ENCODE peak calls at places on chromosomes 7 and 10, in five cellular contexts. D, J, H, S and I are unnamed samples.

GRCh38 chr7:17448479-17449423 is 150.3 kb downstream of the AHR start:
- DNase-seq in D (no peak), J (no peak), H (no peak), S (no peak), I (no peak)

GRCh38 chr10:63761243-63761642 is 240.0 kb downstream of the REEP3 start:
- DNase-seq in D (no peak), J (no peak), H (no peak), S (no peak), I (no peak)

GRCh38 chr7:2199956-2200583 is 32.7 kb downstream of the MAD1L1 start:
- DNase-seq in D (no peak), J (no peak), H (no peak), S (no peak), I (no peak)

GRCh38 chr10:105679781-105680180 is 1038.7 kb downstream of the SORCS3 start:
- DNase-seq in D (no peak), J (no peak), H (no peak), S (no peak), I (no peak)

GRCh38 chr7:94054130-94054529 is 50.0 kb upstream of the BET1 start:
- DNase-seq in D (no peak), J (no peak), H (no peak), S (no peak), I (no peak)

GRCh38 chr10:23351914-23352313 is 7.3 kb upstream of the C10orf67 start:
- DNase-seq in D (peak), J (peak), H (peak), S (no peak), I (no peak)

GRCh38 chr7:81478664-81479063 is 291.2 kb downstream of the HGF start:
- DNase-seq in D (no peak), J (no peak), H (no peak), S (no peak), I (no peak)

GRCh38 chr7:25187932-25188331 is 40.4 kb downstream of the NPVF start:
- DNase-seq in D (no peak), J (no peak), H (no peak), S (no peak), I (no peak)

GRCh38 chr7:151876899-151877777 is at the start of gene PRKAG2:
- DNase-seq in D (peak), J (peak), H (no peak), S (peak), I (no peak)

GRCh38 chr10:32000937-32001336 is 55.3 kb downstream of the KIF5B start:
- DNase-seq in D (peak), J (no peak), H (peak), S (no peak), I (no peak)

GRCh38 chr7:39073432-39073831 is 95.7 kb downstream of the POU6F2 start:
- DNase-seq in D (peak), J (no peak), H (no peak), S (peak), I (no peak)

GRCh38 chr10:119550802-119551201 is 8.3 kb upstream of the RGS10 start:
- DNase-seq in D (no peak), J (no peak), H (no peak), S (no peak), I (no peak)

GRCh38 chr7:57399251-57399940 is 50.6 kb upstream of the ZNF716 start:
- DNase-seq in D (no peak), J (no peak), H (no peak), S (no peak), I (no peak)

GRCh38 chr10:45000138-45000763 is 472 bp upstream of the ZNF22 start:
- DNase-seq in D (peak), J (no peak), H (peak), S (no peak), I (no peak)

GRCh38 chr10:45000764-45001381 is at the start of gene ZNF22:
- DNase-seq in D (peak), J (peak), H (peak), S (peak), I (no peak)

GRCh38 chr10:45004661-45005060 is 3.9 kb downstream of the ZNF22 start:
- DNase-seq in D (no peak), J (no peak), H (no peak), S (no peak), I (no peak)

GRCh38 chr10:45003432-45004000 is 2.8 kb downstream of the ZNF22 start:
- DNase-seq in D (no peak), J (no peak), H (no peak), S (no peak), I (no peak)

DNA sequence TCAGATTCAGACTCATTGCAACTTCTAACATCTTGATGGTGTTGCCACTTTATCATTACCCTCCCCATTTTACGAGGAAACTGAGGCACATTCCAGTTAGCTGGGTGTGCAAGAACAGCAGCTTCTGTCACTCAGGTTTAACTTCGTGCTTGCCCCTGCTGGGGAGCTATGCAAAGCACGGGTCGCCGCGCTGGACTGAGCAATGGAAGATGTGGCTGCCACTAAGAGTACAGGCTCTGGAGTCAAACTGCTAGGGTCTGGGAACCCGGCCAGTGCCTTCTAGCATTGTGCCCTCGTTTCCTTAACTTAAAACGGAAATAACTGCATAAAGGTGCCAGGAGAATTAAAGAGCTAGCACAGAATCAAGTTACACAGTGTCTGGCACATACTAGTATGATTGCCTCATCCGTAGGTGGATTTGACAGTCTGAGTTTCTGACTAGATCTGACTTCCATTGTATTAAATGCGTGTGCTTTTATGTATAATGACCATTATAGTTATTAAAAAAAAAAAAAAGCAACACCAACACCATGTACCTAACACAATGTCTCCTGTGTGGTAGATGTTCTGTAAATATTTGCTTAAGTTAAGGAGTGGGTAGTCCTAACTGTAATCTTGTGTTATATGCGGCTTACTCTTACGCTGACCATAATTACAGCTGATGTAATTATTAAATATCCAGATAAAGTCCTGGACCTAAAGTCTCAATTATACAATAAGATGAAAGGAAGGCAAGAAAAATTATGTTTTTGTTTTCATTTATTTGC is 842 bp downstream of the ZNF22 start:
- DNase-seq in D (peak), J (peak), H (peak), S (no peak), I (no peak)
- TF ChIP-seq CTCF in D (peak), J (no peak), H (peak), S (no peak), I (peak)

DNA sequence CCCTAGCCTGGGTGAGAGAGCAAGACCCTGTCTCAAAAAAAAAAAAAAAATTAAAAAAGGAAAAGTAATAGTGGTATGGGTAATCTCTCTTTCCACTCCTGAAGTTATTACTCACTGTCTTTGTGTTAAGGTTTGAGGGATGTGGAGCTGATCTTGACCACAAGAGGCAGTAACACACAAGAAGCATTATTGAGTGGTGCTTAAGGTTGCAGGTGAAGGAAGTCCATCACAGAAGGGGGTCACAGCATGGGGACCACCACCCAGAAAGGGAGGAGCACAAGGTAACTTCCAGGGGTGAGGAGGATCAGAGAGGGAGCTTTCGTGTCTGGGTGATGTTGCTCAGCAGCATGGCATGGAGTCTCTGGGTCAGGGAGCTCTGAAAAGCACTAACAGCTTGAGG is 100.2 kb upstream of the DNAJC1 start:
- DNase-seq in D (peak), J (peak), H (no peak), S (no peak), I (no peak)
- TF ChIP-seq CTCF in D (peak), J (peak), H (peak), S (no peak), I (peak)

GRCh38 chr10:97000487-97001182 is 168.5 kb downstream of the LCOR start:
- DNase-seq in D (no peak), J (no peak), H (no peak), S (no peak), I (no peak)
- TF ChIP-seq CTCF in D (no peak), J (no peak), H (peak), S (no peak), I (no peak)

GRCh38 chr7:26861050-26861449 is 3.3 kb downstream of the SKAP2 start:
- DNase-seq in D (no peak), J (no peak), H (no peak), S (no peak), I (no peak)

GRCh38 chr7:26858229-26858568 is 6.2 kb downstream of the SKAP2 start:
- DNase-seq in D (no peak), J (peak), H (no peak), S (no peak), I (no peak)

GRCh38 chr7:26858735-26859134 is 5.7 kb downstream of the SKAP2 start:
- DNase-seq in D (no peak), J (peak), H (no peak), S (no peak), I (no peak)

GRCh38 chr7:26859720-26860119 is 4.7 kb downstream of the SKAP2 start:
- DNase-seq in D (no peak), J (no peak), H (no peak), S (no peak), I (no peak)

DNA sequence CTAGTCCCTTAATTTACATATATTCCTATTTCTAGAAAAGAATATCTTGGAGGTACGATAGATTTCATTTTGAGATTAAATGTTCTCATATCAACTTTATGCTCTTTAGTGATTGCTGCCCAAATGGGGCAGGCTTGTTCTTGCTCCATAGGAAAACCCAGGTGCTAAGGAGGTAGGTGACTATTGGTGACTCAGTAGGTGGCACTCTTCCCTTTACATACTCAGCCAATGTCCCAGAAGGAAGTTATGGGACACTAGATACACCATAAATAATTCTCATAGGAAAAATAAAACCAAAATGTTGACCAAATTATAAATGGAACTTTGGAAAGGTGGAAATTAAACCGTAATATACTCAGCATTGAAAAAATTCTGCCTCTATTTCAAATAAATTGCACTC is 4.0 kb downstream of the SKAP2 start:
- DNase-seq in D (no peak), J (peak), H (no peak), S (no peak), I (no peak)
- TF ChIP-seq CTCF in D (no peak), J (no peak), H (no peak), S (no peak), I (no peak)

DNA sequence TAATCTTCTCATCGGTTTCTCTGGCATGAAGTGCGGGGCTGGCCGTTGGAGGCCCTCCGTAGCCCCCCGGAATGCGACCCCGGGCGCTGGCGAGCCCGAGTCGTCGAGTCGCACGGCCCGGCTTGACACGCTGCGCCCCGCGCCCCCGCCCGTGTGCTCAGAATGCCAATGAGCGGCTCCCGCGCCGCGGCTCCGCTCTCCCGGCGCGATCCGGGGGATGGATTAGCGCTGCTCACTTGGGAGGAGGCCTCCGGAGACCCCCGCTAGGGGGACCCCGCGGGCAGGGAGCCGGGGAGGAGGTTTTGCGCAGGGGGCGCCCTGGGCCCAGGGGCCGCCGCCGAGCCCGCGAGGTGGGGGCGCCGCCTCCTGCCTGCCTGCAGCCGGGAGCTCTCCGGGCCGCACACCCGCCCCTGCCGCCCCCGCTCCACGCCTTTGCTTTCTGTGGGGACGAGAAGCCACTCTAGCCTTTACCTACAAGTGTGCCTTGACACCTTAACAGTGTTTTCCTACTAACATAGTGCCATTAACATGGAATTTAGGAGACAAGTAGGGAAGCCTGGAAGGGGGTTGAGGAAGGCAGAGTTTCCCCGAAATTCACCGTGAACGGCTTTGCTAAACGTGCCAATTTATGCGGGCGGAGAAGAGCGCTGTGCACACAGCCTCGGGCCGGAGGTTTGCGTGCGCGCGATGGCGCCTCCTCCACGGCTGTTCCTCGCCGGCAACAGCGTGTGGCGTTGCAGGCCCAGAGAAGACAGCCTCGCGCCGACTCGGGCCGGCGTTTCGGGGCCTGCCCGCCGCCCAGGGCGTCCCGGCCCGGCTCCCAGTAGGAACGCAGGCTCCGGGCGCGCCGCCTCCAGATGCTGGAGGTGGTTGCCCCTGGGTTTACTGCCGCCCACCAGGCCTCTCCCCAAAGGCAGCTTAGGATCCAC is 7.1 kb downstream of the SHH start:
- DNase-seq in D (peak), J (peak), H (peak), S (peak), I (no peak)
- TF ChIP-seq CTCF in D (peak), J (peak), H (peak), S (peak), I (peak)